ENCODE peak calls at places on chromosome 9, in five cellular contexts. M is H1, K is esophagus squamous epithelium, D is Peyer's patch, H is psoas muscle. O is an unnamed sample.

GRCh38 chr9:112874006-112874405 is 16.7 kb downstream of the SLC46A2 start:
- DNase-seq in D (no peak), K (no peak), H (no peak), M (no peak), O (no peak)

GRCh38 chr9:20823051-20823450 is 139.0 kb downstream of the FOCAD start:
- DNase-seq in M (no peak), K (no peak), D (no peak), H (no peak), O (peak)

GRCh38 chr9:88593537-88594185 is 58.7 kb downstream of the NXNL2 start:
- DNase-seq in H (no peak), D (peak), M (no peak), K (no peak), O (peak)

GRCh38 chr9:84121991-84122523 is 141.5 kb downstream of the RMI1 start:
- DNase-seq in M (no peak), D (no peak), K (no peak), H (no peak), O (peak)

GRCh38 chr9:114038724-114039313 is 39.3 kb downstream of the AMBP start:
- DNase-seq in K (no peak), H (no peak), M (no peak), D (peak), O (no peak)

GRCh38 chr9:111525056-111525977 is at the start of gene ZNF483:
- DNase-seq in H (peak), K (no peak), M (peak), D (peak), O (peak)

GRCh38 chr9:99354104-99354503 is 132.0 kb downstream of the SEC61B start:
- DNase-seq in M (no peak), H (no peak), K (no peak), D (no peak), O (no peak)

GRCh38 chr9:79053613-79054012 is 518.2 kb upstream of the TLE4 start:
- DNase-seq in M (no peak), H (no peak), D (no peak), K (no peak), O (no peak)

GRCh38 chr9:88436379-88436778 is 48.1 kb downstream of the SPIN1 start:
- DNase-seq in M (no peak), H (no peak), K (no peak), D (no peak), O (no peak)

GRCh38 chr9:4801156-4801555 is 8.4 kb downstream of the RCL1 start:
- DNase-seq in K (no peak), M (no peak), D (no peak), H (no peak), O (no peak)

GRCh38 chr9:105295986-105296385 is 51.5 kb downstream of the SLC44A1 start:
- DNase-seq in K (no peak), D (no peak), M (no peak), H (no peak), O (peak)

GRCh38 chr9:3526903-3527652 is 1.3 kb upstream of the RFX3 start:
- DNase-seq in D (peak), K (no peak), M (no peak), H (peak), O (peak)

GRCh38 chr9:89115426-89115825 is 63.2 kb downstream of the SHC3 start:
- DNase-seq in H (no peak), K (no peak), D (no peak), M (no peak), O (no peak)

GRCh38 chr9:98792096-98792490 is 4.3 kb downstream of the ANKS6 start:
- DNase-seq in K (no peak), D (peak), M (no peak), H (no peak), O (no peak)

GRCh38 chr9:34647651-34648050 is 1.2 kb downstream of the GALT start:
- DNase-seq in D (no peak), K (no peak), H (no peak), M (no peak), O (no peak)

GRCh38 chr9:94945191-94946144 is 219.0 kb downstream of the AOPEP start:
- DNase-seq in D (peak), K (no peak), H (peak), M (no peak), O (peak)

GRCh38 chr9:114371986-114372917 is 15.5 kb downstream of the AKNA start:
- DNase-seq in D (peak), M (no peak), K (no peak), H (no peak), O (peak)

GRCh38 chr9:112496074-112496722 is 9.6 kb downstream of the KIAA1958 start:
- DNase-seq in K (no peak), M (no peak), D (no peak), H (no peak), O (no peak)

GRCh38 chr9:78130004-78130403 is 98.4 kb upstream of the GNAQ start:
- DNase-seq in D (no peak), K (no peak), M (peak), H (no peak), O (peak)

GRCh38 chr9:12875216-12875615 is 100.4 kb downstream of the LURAP1L start:
- DNase-seq in M (no peak), D (no peak), K (no peak), H (no peak), O (no peak)

GRCh38 chr9:78575791-78576190 is 278.9 kb downstream of the PSAT1 start:
- DNase-seq in D (no peak), M (no peak), H (no peak), K (no peak), O (no peak)

GRCh38 chr9:119736478-119737454 is 367.5 kb upstream of the BRINP1 start:
- DNase-seq in K (peak), H (no peak), D (peak), M (no peak), O (no peak)

GRCh38 chr9:91411096-91411771 is 12.4 kb downstream of the NFIL3 start:
- DNase-seq in M (no peak), H (no peak), D (no peak), K (no peak), O (peak)

GRCh38 chr9:138038244-138038671 is 160.7 kb downstream of the CACNA1B start:
- DNase-seq in H (no peak), D (peak), M (no peak), K (no peak), O (no peak)

GRCh38 chr9:128027705-128028104 is 39.4 kb downstream of the NAIF1 start:
- DNase-seq in H (no peak), D (no peak), M (no peak), K (no peak), O (no peak)

GRCh38 chr9:128025756-128026155 is 41.4 kb downstream of the NAIF1 start:
- DNase-seq in K (no peak), D (no peak), H (no peak), M (no peak), O (no peak)

GRCh38 chr9:128024761-128025308 is 42.3 kb downstream of the NAIF1 start:
- DNase-seq in D (no peak), M (no peak), K (no peak), H (no peak), O (no peak)

GRCh38 chr9:128027166-128027539 is 40.0 kb downstream of the NAIF1 start:
- DNase-seq in K (no peak), D (peak), M (no peak), H (no peak), O (peak)

DNA sequence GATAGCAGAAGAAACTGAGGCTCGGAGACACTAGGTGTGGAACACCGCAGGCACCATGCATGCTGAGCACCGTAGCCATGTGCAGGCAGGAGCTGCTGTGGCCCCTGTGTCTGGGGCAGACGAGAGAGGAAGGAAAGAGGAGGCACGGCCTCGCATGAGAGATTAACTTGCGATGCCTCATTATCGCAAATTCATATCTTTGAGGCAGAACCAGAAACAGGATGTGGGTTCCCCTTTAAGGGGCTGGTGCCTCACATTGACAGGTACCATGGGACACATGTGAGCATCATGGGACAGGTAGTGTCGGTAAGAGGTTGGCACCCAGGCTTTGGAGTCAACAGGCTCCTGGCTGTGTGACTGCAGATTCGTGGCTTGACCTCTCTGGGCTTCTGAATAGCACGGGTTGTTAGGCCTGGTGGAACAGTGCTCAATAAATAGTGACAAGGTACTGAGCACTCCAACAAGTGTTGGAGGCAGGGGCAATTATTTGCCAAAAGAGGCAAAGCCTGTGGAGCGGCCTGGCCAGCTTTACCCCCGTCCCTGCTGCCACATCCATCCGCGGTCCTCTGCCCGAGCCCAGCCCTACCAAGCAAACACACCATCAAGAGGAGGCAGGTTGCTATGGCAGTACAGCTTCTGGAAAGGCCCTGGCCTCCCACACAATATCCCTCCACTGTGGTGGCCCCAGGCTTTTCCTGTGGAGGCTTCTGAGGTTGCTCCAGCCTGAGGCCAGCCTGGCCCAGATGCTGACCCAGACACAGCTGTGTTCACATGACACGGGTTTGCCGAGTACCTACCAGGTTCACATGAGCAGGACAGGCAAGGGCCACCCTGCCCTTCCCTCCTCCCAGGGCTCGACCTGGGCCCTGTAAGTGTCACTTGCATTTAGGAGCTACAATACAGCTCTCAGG is 40.6 kb downstream of the NAIF1 start:
- DNase-seq in K (peak), D (peak), M (no peak), H (no peak), O (peak)
- H3K4me3 ChIP-seq in K (no peak), D (no peak), M (no peak), H (no peak), O (no peak)

GRCh38 chr9:132892383-132892782 is 13.7 kb downstream of the SPACA9 start:
- DNase-seq in K (no peak), D (no peak), M (no peak), H (no peak), O (no peak)

GRCh38 chr9:132885691-132886357 is 7.1 kb downstream of the SPACA9 start:
- DNase-seq in K (no peak), H (no peak), D (no peak), M (no peak), O (no peak)

GRCh38 chr9:132886358-132886725 is 7.6 kb downstream of the SPACA9 start:
- DNase-seq in M (no peak), D (no peak), H (no peak), K (no peak), O (no peak)

GRCh38 chr9:132887181-132888120 is 8.8 kb downstream of the SPACA9 start:
- DNase-seq in H (no peak), K (no peak), M (no peak), D (no peak), O (no peak)

GRCh38 chr9:132888151-132888550 is 9.5 kb downstream of the SPACA9 start:
- DNase-seq in D (no peak), K (no peak), M (no peak), H (no peak), O (no peak)
- TF ChIP-seq CTCF in D (no peak), K (no peak), M (no peak), H (no peak), O (no peak)

GRCh38 chr9:72278959-72279358 is 86.0 kb downstream of the ZFAND5 start:
- DNase-seq in D (no peak), M (no peak), K (no peak), H (no peak), O (no peak)

GRCh38 chr9:72280913-72281500 is 84.0 kb downstream of the ZFAND5 start:
- DNase-seq in H (peak), M (peak), K (no peak), D (peak), O (peak)

GRCh38 chr9:72274916-72275315 is 90.1 kb downstream of the ZFAND5 start:
- DNase-seq in H (no peak), D (no peak), M (no peak), K (no peak), O (no peak)

GRCh38 chr9:72271617-72272478 is 93.2 kb downstream of the ZFAND5 start:
- DNase-seq in H (no peak), M (no peak), D (peak), K (no peak), O (peak)

DNA sequence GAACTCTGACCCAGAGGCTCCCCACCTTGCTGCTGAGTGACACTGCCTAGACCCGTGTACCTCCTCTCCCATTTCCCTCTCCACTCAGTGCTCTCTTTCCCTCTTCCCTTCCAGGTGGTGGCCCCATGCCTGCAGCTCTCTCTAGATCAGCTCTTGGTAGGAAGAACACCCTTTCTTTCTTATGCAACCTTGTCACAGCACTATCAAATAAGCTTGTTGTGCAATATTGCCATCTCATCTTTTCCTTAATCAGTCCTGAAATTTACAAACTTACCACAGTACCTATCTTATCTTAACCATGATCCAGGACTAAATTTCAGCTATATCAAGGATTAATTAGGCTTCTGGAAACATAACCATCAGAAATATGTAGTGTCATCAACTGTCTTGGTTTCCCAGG is 88.6 kb downstream of the ZFAND5 start:
- DNase-seq in K (no peak), H (no peak), D (no peak), M (no peak), O (no peak)
- H3K4me3 ChIP-seq in K (no peak), H (no peak), D (no peak), M (no peak), O (no peak)

DNA sequence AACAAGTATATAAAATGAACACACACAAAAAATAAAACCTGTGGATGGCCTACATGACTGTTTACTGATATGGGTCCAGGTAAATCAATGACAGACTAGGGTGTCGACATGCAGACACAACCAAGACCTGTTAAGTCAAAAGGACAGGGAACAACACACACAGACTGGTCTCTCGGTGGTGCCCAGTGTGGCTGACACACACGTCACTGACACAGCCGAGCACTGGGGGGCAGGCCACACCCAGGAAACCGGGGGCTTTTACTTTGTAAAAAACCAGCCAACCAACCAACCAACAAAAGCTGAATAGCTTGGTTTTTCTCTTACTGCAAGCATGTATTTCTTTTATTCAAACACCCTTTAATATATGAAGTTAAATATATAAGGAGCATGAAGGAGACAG is 5.0 kb downstream of the FAM163B start:
- DNase-seq in K (no peak), H (no peak), D (no peak), M (no peak), O (no peak)
- TF ChIP-seq CTCF in K (no peak), H (no peak), D (no peak), M (peak), O (no peak)

DNA sequence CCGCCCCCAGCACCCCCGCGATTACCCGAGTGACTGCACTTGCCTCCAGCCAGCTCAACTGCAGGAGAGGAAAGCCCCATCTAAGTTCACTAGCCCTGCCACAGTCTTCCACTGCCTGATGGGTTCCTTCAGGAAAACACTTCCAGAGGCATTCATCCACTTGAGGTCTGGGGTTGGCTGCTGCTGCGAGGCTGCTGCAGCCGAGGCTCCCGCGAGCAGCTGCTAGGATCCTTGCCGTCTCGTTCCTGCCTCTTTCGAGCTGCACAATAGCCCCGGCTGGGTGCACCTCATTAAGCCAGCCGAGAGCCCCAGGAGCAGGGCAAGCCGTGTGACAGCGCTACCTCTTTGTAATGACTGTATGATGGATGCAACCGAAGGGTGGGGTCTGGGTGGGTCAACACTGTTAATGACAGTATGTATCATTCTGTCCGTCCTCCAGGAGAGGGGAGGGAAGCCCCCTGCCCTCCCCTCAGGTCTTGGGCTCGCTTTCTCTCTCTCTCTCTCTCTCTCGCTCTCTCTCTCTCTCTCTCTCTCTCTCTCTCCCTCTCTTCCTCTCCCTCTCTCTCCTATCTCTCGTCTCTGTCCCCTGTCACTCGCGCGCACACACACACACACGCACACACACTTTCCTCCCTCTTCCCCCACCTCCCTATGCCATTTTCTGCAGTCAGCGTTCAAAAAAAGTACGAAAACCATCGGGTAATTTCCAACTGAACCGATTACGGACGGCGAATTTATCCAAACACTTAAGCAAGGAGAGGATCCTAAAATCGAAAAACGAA is 24.4 kb upstream of the ELAVL2 start:
- DNase-seq in M (no peak), D (no peak), K (no peak), H (no peak), O (no peak)
- H3K4me3 ChIP-seq in M (peak), D (no peak), K (peak), H (peak), O (no peak)

O was measured in fibroblast of pulmonary artery.